ENCODE peak calls at places on chromosomes 6 and 20, in ten cellular contexts. L is left ventricle myocardium inferior, B is chondrocyte, K is fibroblast of villous mesenchyme, Z is lower leg skin, A is fibroblast of lung, I is stomach, Y is tibial artery, P is thoracic aorta, W is IMR-90. C is an unnamed sample.

GRCh38 chr6:166955121-166955864 is 1.1 kb downstream of the RNASET2 start:
- DNase-seq in Z (peak), I (peak), L (peak), A (no peak), W (no peak), Y (no peak), B (no peak), K (no peak), P (no peak), C (peak)

GRCh38 chr20:41087777-41088176 is 49.6 kb upstream of the PLCG1 start:
- DNase-seq in A (no peak), P (no peak), I (no peak), W (no peak), L (no peak), K (no peak), Y (no peak), Z (no peak), B (no peak), C (no peak)

GRCh38 chr6:138404666-138405337 is 779 bp downstream of the HEBP2 start:
- DNase-seq in B (no peak), Z (no peak), K (peak), P (no peak), L (peak), I (no peak), A (peak), Y (peak), W (no peak), C (no peak)

GRCh38 chr20:44932916-44933315 is 23.1 kb downstream of the PABPC1L start:
- DNase-seq in Y (no peak), W (no peak), L (no peak), I (no peak), B (no peak), K (no peak), P (no peak), A (no peak), Z (no peak), C (no peak)

GRCh38 chr6:43311681-43312080 is 3.1 kb upstream of the CRIP3 start:
- DNase-seq in Y (no peak), Z (no peak), K (no peak), I (no peak), W (no peak), P (no peak), B (no peak), A (no peak), L (no peak), C (no peak)

GRCh38 chr20:49452011-49452482 is 30.4 kb downstream of the KCNB1 start:
- DNase-seq in L (peak), P (no peak), I (no peak), A (peak), Z (no peak), B (peak), K (no peak), Y (no peak), W (no peak), C (no peak)

GRCh38 chr6:39215640-39216158 is 13.6 kb downstream of the KCNK5 start:
- DNase-seq in L (no peak), P (no peak), B (no peak), Y (no peak), A (no peak), Z (no peak), K (no peak), W (no peak), I (no peak), C (no peak)

GRCh38 chr6:143368426-143368825 is 82.1 kb downstream of the ADAT2 start:
- DNase-seq in A (peak), L (no peak), I (no peak), P (no peak), Z (no peak), K (peak), W (peak), Y (no peak), B (no peak), C (peak)

GRCh38 chr20:54049156-54049555 is 21.2 kb downstream of the BCAS1 start:
- DNase-seq in L (no peak), A (peak), I (no peak), K (no peak), B (no peak), W (no peak), Z (no peak), Y (no peak), P (no peak), C (no peak)

GRCh38 chr20:48189177-48189576 is 403.9 kb upstream of the SULF2 start:
- DNase-seq in W (no peak), Y (no peak), Z (no peak), P (no peak), A (peak), L (no peak), I (no peak), B (no peak), K (peak), C (peak)

GRCh38 chr6:135265278-135265677 is 84.2 kb downstream of the MYB start:
- DNase-seq in A (no peak), B (no peak), K (no peak), I (no peak), Z (no peak), Y (no peak), W (no peak), L (no peak), P (no peak), C (no peak)

GRCh38 chr6:117456255-117456654 is 26.2 kb upstream of the DCBLD1 start:
- DNase-seq in A (no peak), Y (no peak), L (no peak), K (no peak), P (no peak), Z (no peak), B (no peak), W (no peak), I (no peak), C (no peak)

GRCh38 chr6:109513571-109514071 is 30.6 kb upstream of the ZBTB24 start:
- DNase-seq in A (peak), P (no peak), L (no peak), B (no peak), Z (no peak), I (no peak), W (peak), K (no peak), Y (no peak), C (no peak)

GRCh38 chr20:60138263-60139127 is 180.3 kb downstream of the CDH26 start:
- DNase-seq in Y (no peak), I (peak), K (peak), L (peak), A (peak), P (no peak), Z (no peak), W (peak), B (no peak), C (no peak)

GRCh38 chr20:35312348-35312747 is 20.1 kb upstream of the FAM83C start:
- DNase-seq in P (no peak), B (no peak), W (peak), K (peak), I (no peak), L (no peak), A (peak), Y (no peak), Z (no peak), C (no peak)

GRCh38 chr6:105646391-105646867 is 243.5 kb upstream of the PREP start:
- DNase-seq in I (no peak), W (peak), K (no peak), A (peak), P (no peak), Z (no peak), Y (no peak), B (no peak), L (no peak), C (peak)

GRCh38 chr6:14146459-14147096 is 29.0 kb downstream of the CD83 start:
- DNase-seq in Z (no peak), Y (no peak), K (no peak), A (no peak), I (no peak), B (no peak), L (no peak), P (no peak), W (no peak), C (no peak)

GRCh38 chr6:27237089-27237723 is 10.3 kb upstream of the PRSS16 start:
- DNase-seq in L (no peak), P (no peak), I (no peak), Y (no peak), B (no peak), K (peak), Z (no peak), A (peak), W (peak), C (peak)

GRCh38 chr20:37392441-37393195 is 46.7 kb downstream of the SRC start:
- DNase-seq in Z (no peak), Y (no peak), K (no peak), B (peak), P (no peak), I (no peak), W (no peak), A (no peak), L (no peak), C (no peak)

GRCh38 chr20:62405981-62406513 is 1.0 kb downstream of the CABLES2 start:
- DNase-seq in P (no peak), W (no peak), Z (no peak), L (no peak), I (no peak), A (no peak), K (no peak), B (no peak), Y (no peak), C (no peak)

GRCh38 chr6:5439749-5440148 is 178.4 kb downstream of the FARS2 start:
- DNase-seq in B (no peak), L (no peak), K (no peak), W (no peak), I (no peak), P (no peak), A (no peak), Z (no peak), Y (no peak), C (no peak)

GRCh38 chr20:63138855-63139341 is 77.0 kb downstream of the YTHDF1 start:
- DNase-seq in P (no peak), A (peak), Z (no peak), Y (no peak), B (peak), L (no peak), K (no peak), W (no peak), I (no peak), C (no peak)

GRCh38 chr6:112145080-112145573 is 57.7 kb downstream of the FAM229B start:
- DNase-seq in B (no peak), L (no peak), Z (no peak), I (no peak), P (no peak), A (no peak), K (no peak), Y (no peak), W (no peak), C (no peak)

GRCh38 chr20:23200914-23201313 is 114.8 kb upstream of the CD93 start:
- DNase-seq in P (no peak), W (peak), L (no peak), Z (no peak), Y (no peak), K (no peak), A (peak), B (no peak), I (peak), C (peak)

GRCh38 chr6:6624269-6624668 is 35.7 kb downstream of the LY86 start:
- DNase-seq in Y (no peak), K (no peak), L (no peak), Z (no peak), I (no peak), P (no peak), W (no peak), B (no peak), A (no peak), C (no peak)

GRCh38 chr20:8073024-8073832 is 53.7 kb upstream of the TMX4 start:
- DNase-seq in Z (no peak), A (peak), P (no peak), I (no peak), L (no peak), B (no peak), K (peak), Y (no peak), W (peak), C (no peak)

GRCh38 chr6:107272246-107272645 is 156.9 kb upstream of the BEND3 start:
- DNase-seq in A (no peak), B (no peak), Y (no peak), L (no peak), Z (no peak), P (no peak), K (no peak), I (no peak), W (no peak), C (no peak)

GRCh38 chr6:140789466-140789865 is 1343.3 kb upstream of the GJE1 start:
- DNase-seq in Z (no peak), W (no peak), B (no peak), I (no peak), P (no peak), Y (no peak), K (no peak), L (no peak), A (no peak), C (no peak)

GRCh38 chr20:44069203-44069931 is 117.6 kb downstream of the JPH2 start:
- DNase-seq in L (no peak), Y (peak), Z (peak), I (peak), A (no peak), P (no peak), K (no peak), B (no peak), W (no peak), C (peak)

GRCh38 chr20:31816221-31816620 is 2.9 kb upstream of the MYLK2 start:
- DNase-seq in I (no peak), K (no peak), Z (no peak), L (no peak), P (no peak), Y (no peak), B (no peak), W (no peak), A (no peak), C (no peak)

GRCh38 chr6:130794686-130795085 is 32.5 kb upstream of the SMLR1 start:
- DNase-seq in Y (no peak), Z (no peak), K (no peak), L (no peak), A (no peak), B (no peak), P (no peak), I (no peak), W (no peak), C (no peak)

GRCh38 chr6:97456070-97456469 is 173.1 kb upstream of the MMS22L start:
- DNase-seq in I (no peak), B (no peak), K (no peak), L (no peak), P (no peak), A (no peak), Z (no peak), W (no peak), Y (no peak), C (no peak)

DNA sequence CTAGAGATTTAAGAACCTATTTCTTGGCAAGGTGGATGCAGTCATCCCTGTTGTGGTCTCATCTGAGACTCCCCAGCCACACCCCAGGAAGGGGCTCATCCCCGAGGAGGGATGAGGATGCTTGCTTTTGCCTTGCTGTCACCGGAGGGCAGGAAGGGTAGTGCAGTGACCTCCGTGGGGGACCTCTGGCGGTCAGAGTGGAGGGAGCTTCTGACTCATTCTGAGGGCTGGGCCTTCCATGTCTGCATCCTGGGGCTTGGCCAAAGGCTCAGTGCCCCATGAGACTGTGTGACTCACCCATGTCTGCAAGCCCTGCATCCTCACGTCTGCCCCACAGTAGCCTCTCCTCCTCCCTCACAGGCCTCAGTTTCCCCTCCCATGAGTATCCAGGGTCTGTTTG is 38.7 kb downstream of the UQCC2 start:
- DNase-seq in W (peak), P (peak), L (peak), A (peak), Y (peak), I (no peak), K (peak), B (no peak), Z (peak), C (peak)
- TF ChIP-seq CTCF in W (peak), P (peak), L (peak), A (peak), Y (peak), I (peak), K (peak), B (peak), Z (no peak), C (no peak)

GRCh38 chr6:132247381-132248159 is 153.7 kb downstream of the MOXD1 start:
- DNase-seq in I (no peak), Z (no peak), P (no peak), A (peak), Y (no peak), B (no peak), K (no peak), W (peak), L (no peak), C (no peak)
- TF ChIP-seq CTCF in I (no peak), Z (no peak), P (peak), A (no peak), Y (no peak), B (peak), K (peak), W (no peak), L (no peak), C (no peak)

GRCh38 chr6:119536666-119537065 is 187.1 kb upstream of the MAN1A1 start:
- DNase-seq in K (no peak), A (no peak), L (no peak), B (no peak), P (no peak), Z (no peak), Y (no peak), W (no peak), I (no peak), C (no peak)

GRCh38 chr6:119540417-119540816 is 190.9 kb upstream of the MAN1A1 start:
- DNase-seq in K (no peak), P (no peak), I (no peak), Y (no peak), L (no peak), B (no peak), A (no peak), W (no peak), Z (no peak), C (no peak)

GRCh38 chr6:119533603-119534279 is 184.2 kb upstream of the MAN1A1 start:
- DNase-seq in Z (no peak), A (peak), P (no peak), Y (no peak), K (peak), W (peak), B (no peak), L (no peak), I (no peak), C (peak)

GRCh38 chr6:119539066-119539746 is 189.6 kb upstream of the MAN1A1 start:
- DNase-seq in B (no peak), Z (no peak), A (no peak), K (no peak), P (no peak), W (no peak), I (no peak), L (no peak), Y (no peak), C (no peak)

GRCh38 chr6:119535332-119535731 is 185.8 kb upstream of the MAN1A1 start:
- DNase-seq in L (no peak), P (no peak), A (no peak), K (no peak), Y (no peak), I (no peak), B (no peak), Z (no peak), W (no peak), C (peak)
- TF ChIP-seq CTCF in L (no peak), P (no peak), A (no peak), K (no peak), Y (no peak), I (no peak), B (no peak), Z (no peak), W (no peak), C (no peak)

DNA sequence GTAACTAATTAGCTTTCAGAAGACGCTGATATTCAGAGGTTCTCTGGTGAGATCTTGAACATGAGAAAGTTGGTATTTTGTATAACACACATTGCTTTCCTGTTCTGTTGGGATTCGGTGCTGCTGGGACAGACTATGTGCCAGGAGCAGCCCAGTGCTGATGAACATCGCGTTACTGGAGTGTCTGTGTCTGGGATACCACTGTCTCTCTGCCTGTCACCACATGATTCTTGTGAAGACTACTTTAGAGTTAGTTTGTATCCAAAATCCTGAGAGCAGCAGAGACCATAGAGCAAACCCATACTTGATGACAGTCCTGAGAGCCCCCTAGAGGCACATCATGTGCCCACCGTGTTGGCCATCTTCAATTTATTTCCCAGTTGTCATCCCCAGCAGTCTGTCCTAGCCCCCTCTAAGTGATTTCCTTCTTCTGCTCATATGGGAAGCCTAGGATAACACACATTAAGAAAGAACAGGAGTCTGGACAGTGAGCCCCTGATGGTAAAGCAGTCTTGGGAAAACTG is 41.8 kb upstream of the TINAG start:
- DNase-seq in B (no peak), I (no peak), W (no peak), Z (no peak), A (no peak), P (no peak), Y (no peak), L (no peak), K (no peak), C (no peak)
- TF ChIP-seq CTCF in B (no peak), I (no peak), W (no peak), Z (no peak), A (no peak), P (no peak), Y (no peak), L (no peak), K (no peak), C (no peak)

DNA sequence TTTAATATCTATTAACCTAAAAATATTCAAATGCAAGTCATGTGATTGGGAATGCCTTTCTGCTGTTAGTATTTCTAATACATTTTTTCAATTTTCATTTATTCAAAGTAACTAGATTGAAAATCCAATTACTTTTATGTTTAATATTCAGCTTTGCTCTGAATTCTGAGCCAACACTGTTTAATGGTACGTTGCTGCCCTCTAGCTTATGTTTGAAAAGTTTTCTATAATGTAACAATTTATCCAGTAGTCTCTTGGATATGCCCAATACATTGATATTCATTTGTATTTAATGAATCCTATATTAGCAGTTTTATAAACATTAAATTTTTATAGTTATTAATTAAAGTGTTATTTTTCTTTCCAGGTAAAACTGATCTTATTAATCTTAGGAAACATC is 47.4 kb downstream of the LGSN start:
- DNase-seq in L (no peak), A (no peak), I (no peak), P (no peak), W (peak), B (no peak), Y (no peak), K (peak), Z (no peak), C (peak)
- TF ChIP-seq CTCF in L (no peak), A (peak), I (no peak), P (no peak), W (peak), B (peak), Y (no peak), K (peak), Z (no peak), C (no peak)

GRCh38 chr6:1479095-1479494 is 89.7 kb downstream of the FOXF2 start:
- DNase-seq in W (peak), L (no peak), K (peak), B (no peak), I (no peak), Z (no peak), Y (no peak), A (peak), P (no peak), C (no peak)
- TF ChIP-seq CTCF in W (peak), L (no peak), K (peak), B (peak), I (no peak), Z (no peak), Y (no peak), A (peak), P (no peak), C (no peak)

C was measured in GM20000.